ENCODE peak calls at places on chromosome 3, in seven cellular contexts. One of them, this sample, is unnamed.

GRCh38 chr3:39644176-39644575 is 165.2 kb upstream of the MYRIP start:
- DNase-seq in IMR-90: peak; percentile 81
- DNase-seq in CD8-positive, alpha-beta memory T cell: no peak
- DNase-seq in A549: no peak
- DNase-seq in OCI-LY7: no peak
- DNase-seq in H9: no peak
- DNase-seq in left ventricle myocardium inferior: no peak
- DNase-seq in this sample: no peak

GRCh38 chr3:110625126-110625798 is 446.4 kb upstream of the NECTIN3 start:
- DNase-seq in IMR-90: no peak
- DNase-seq in CD8-positive, alpha-beta memory T cell: no peak
- DNase-seq in A549: no peak
- DNase-seq in OCI-LY7: no peak
- DNase-seq in H9: no peak
- DNase-seq in left ventricle myocardium inferior: no peak
- DNase-seq in this sample: no peak

GRCh38 chr3:40054568-40055222 is 245.3 kb downstream of the MYRIP start:
- DNase-seq in IMR-90: no peak
- DNase-seq in CD8-positive, alpha-beta memory T cell: no peak
- DNase-seq in A549: no peak
- DNase-seq in OCI-LY7: no peak
- DNase-seq in H9: no peak
- DNase-seq in left ventricle myocardium inferior: no peak
- DNase-seq in this sample: no peak

GRCh38 chr3:158152186-158152585 is 42.3 kb downstream of the RSRC1 start:
- DNase-seq in IMR-90: peak; percentile 59
- DNase-seq in CD8-positive, alpha-beta memory T cell: no peak
- DNase-seq in A549: no peak
- DNase-seq in OCI-LY7: no peak
- DNase-seq in H9: no peak
- DNase-seq in left ventricle myocardium inferior: no peak
- DNase-seq in this sample: peak; percentile 11

GRCh38 chr3:153113553-153113952 is 48.5 kb upstream of the RAP2B start:
- DNase-seq in IMR-90: no peak
- DNase-seq in CD8-positive, alpha-beta memory T cell: no peak
- DNase-seq in A549: no peak
- DNase-seq in OCI-LY7: no peak
- DNase-seq in H9: no peak
- DNase-seq in left ventricle myocardium inferior: no peak
- DNase-seq in this sample: no peak

GRCh38 chr3:142484912-142485435 is 37.1 kb upstream of the XRN1 start:
- DNase-seq in IMR-90: no peak
- DNase-seq in CD8-positive, alpha-beta memory T cell: no peak
- DNase-seq in A549: no peak
- DNase-seq in OCI-LY7: no peak
- DNase-seq in H9: no peak
- DNase-seq in left ventricle myocardium inferior: no peak
- DNase-seq in this sample: no peak

GRCh38 chr3:5891721-5892120 is 704.2 kb downstream of the EDEM1 start:
- DNase-seq in IMR-90: no peak
- DNase-seq in CD8-positive, alpha-beta memory T cell: no peak
- DNase-seq in A549: no peak
- DNase-seq in OCI-LY7: no peak
- DNase-seq in H9: no peak
- DNase-seq in left ventricle myocardium inferior: no peak
- DNase-seq in this sample: no peak

GRCh38 chr3:14452676-14453367 is 50.4 kb downstream of the SLC6A6 start:
- DNase-seq in IMR-90: peak; percentile 98
- DNase-seq in CD8-positive, alpha-beta memory T cell: no peak
- DNase-seq in A549: peak; percentile 88
- DNase-seq in OCI-LY7: no peak
- DNase-seq in H9: no peak
- DNase-seq in left ventricle myocardium inferior: peak; percentile 90
- DNase-seq in this sample: no peak

GRCh38 chr3:37872413-37873160 is 10.9 kb downstream of the CTDSPL start:
- DNase-seq in IMR-90: no peak
- DNase-seq in CD8-positive, alpha-beta memory T cell: no peak
- DNase-seq in A549: no peak
- DNase-seq in OCI-LY7: no peak
- DNase-seq in H9: no peak
- DNase-seq in left ventricle myocardium inferior: no peak
- DNase-seq in this sample: no peak

GRCh38 chr3:65186268-65186667 is 498.5 kb upstream of the ADAMTS9 start:
- DNase-seq in IMR-90: no peak
- DNase-seq in CD8-positive, alpha-beta memory T cell: no peak
- DNase-seq in A549: no peak
- DNase-seq in OCI-LY7: no peak
- DNase-seq in H9: no peak
- DNase-seq in left ventricle myocardium inferior: no peak
- DNase-seq in this sample: no peak

GRCh38 chr3:136250862-136251460 is 821 bp downstream of the PCCB start:
- DNase-seq in IMR-90: peak; percentile 47
- DNase-seq in CD8-positive, alpha-beta memory T cell: no peak
- DNase-seq in A549: peak; percentile 37
- DNase-seq in OCI-LY7: peak; percentile 31
- DNase-seq in H9: peak; percentile 42
- DNase-seq in left ventricle myocardium inferior: peak; percentile 67
- DNase-seq in this sample: no peak

GRCh38 chr3:52121813-52122212 is 32.4 kb downstream of the POC1A start:
- DNase-seq in IMR-90: no peak
- DNase-seq in CD8-positive, alpha-beta memory T cell: no peak
- DNase-seq in A549: no peak
- DNase-seq in OCI-LY7: peak; percentile 16
- DNase-seq in H9: no peak
- DNase-seq in left ventricle myocardium inferior: no peak
- DNase-seq in this sample: no peak

GRCh38 chr3:189334064-189334920 is 162.5 kb downstream of the TPRG1 start:
- DNase-seq in IMR-90: no peak
- DNase-seq in CD8-positive, alpha-beta memory T cell: no peak
- DNase-seq in A549: peak; percentile 78
- DNase-seq in OCI-LY7: no peak
- DNase-seq in H9: no peak
- DNase-seq in left ventricle myocardium inferior: no peak
- DNase-seq in this sample: no peak

GRCh38 chr3:189330066-189330465 is 158.3 kb downstream of the TPRG1 start:
- DNase-seq in IMR-90: no peak
- DNase-seq in CD8-positive, alpha-beta memory T cell: no peak
- DNase-seq in A549: no peak
- DNase-seq in OCI-LY7: no peak
- DNase-seq in H9: no peak
- DNase-seq in left ventricle myocardium inferior: no peak
- DNase-seq in this sample: no peak

GRCh38 chr3:189325454-189325853 is 153.7 kb downstream of the TPRG1 start:
- DNase-seq in IMR-90: no peak
- DNase-seq in CD8-positive, alpha-beta memory T cell: no peak
- DNase-seq in A549: peak; percentile 17
- DNase-seq in OCI-LY7: no peak
- DNase-seq in H9: no peak
- DNase-seq in left ventricle myocardium inferior: no peak
- DNase-seq in this sample: no peak

DNA sequence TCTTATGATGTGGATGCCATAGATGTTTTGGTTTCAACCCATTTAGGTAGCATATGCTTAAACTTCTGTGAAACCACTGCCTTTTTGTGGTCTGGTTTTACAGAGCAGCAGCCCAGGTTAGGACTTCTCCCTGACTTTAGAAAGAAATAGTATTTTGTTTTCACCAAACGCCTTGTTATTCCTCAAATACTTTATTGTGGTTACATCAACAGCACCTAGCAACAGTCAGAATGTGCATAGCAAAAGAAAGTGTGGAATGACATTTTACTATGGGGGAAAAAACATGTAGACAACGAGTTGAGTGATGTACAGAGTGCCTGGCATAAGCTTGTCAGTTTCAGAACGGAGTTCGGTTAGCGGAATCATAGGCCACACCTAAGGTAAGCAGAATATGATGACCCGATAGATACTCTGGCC is 159.2 kb downstream of the TPRG1 start:
- DNase-seq in IMR-90: no peak
- DNase-seq in CD8-positive, alpha-beta memory T cell: no peak
- DNase-seq in A549: no peak
- DNase-seq in OCI-LY7: no peak
- DNase-seq in H9: no peak
- DNase-seq in left ventricle myocardium inferior: no peak
- DNase-seq in this sample: no peak
- H3K4me1 ChIP-seq in IMR-90: no peaks in the 10 kb centered on the region
- H3K4me1 ChIP-seq in CD8-positive, alpha-beta memory T cell: peaks cover 51% of the 10 kb centered on the region
- H3K4me1 ChIP-seq in A549: peaks cover 13% of the 10 kb centered on the region
- H3K4me1 ChIP-seq in OCI-LY7: no peaks in the 10 kb centered on the region
- H3K4me1 ChIP-seq in H9: no peaks in the 10 kb centered on the region
- H3K4me1 ChIP-seq in left ventricle myocardium inferior: no peaks in the 10 kb centered on the region
- H3K4me1 ChIP-seq in this sample: peaks cover 26% of the 10 kb centered on the region

DNA sequence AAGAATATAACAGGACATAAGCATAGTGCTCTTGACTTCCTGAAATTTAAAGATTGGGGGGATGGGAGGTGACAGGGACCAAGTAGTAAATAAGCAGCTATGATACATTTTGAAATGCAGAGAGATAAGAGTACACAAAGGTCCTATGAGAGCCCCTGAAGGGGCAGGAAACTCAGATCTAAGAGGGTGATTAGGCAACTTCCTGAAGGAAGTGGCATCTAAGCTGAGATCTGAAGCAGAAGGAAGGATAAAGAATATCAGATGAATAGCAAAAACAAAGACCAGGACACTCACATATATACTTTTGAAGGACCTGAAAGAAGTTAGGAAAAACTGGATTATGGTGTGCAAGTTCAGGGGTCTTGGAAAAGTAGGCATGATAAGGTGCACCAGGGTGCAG is 415.1 kb upstream of the FRG2C start:
- DNase-seq in IMR-90: no peak
- DNase-seq in CD8-positive, alpha-beta memory T cell: no peak
- DNase-seq in A549: no peak
- DNase-seq in OCI-LY7: no peak
- DNase-seq in H9: no peak
- DNase-seq in left ventricle myocardium inferior: no peak
- DNase-seq in this sample: no peak
- H3K4me1 ChIP-seq in IMR-90: no peaks in the 10 kb centered on the region
- H3K4me1 ChIP-seq in CD8-positive, alpha-beta memory T cell: no peaks in the 10 kb centered on the region
- H3K4me1 ChIP-seq in A549: no peaks in the 10 kb centered on the region
- H3K4me1 ChIP-seq in OCI-LY7: no peaks in the 10 kb centered on the region
- H3K4me1 ChIP-seq in H9: no peaks in the 10 kb centered on the region
- H3K4me1 ChIP-seq in left ventricle myocardium inferior: no peaks in the 10 kb centered on the region
- H3K4me1 ChIP-seq in this sample: no peaks in the 10 kb centered on the region

DNA sequence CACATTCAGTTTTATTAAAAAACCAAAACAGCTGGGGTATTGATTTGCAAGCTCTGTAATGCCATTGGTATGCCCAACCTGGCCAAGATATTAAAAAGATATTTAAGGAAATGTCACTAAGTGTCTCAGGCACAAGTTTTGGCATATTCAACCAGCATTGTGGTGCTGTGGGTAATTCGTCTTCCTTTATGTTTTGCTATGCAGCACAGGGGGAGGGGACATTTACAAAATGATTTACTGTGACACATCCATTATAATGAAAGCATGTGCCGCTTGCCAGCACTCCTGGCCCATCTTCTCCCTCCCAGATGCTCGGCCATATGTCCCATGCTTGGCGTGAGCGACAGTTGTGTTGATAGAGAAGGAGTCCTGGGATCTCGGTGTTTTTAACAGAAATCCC is 158.3 kb upstream of the TSC22D2 start:
- DNase-seq in IMR-90: no peak
- DNase-seq in CD8-positive, alpha-beta memory T cell: no peak
- DNase-seq in A549: no peak
- DNase-seq in OCI-LY7: no peak
- DNase-seq in H9: no peak
- DNase-seq in left ventricle myocardium inferior: no peak
- DNase-seq in this sample: no peak
- H3K4me1 ChIP-seq in IMR-90: peaks cover 25% of the 10 kb centered on the region
- H3K4me1 ChIP-seq in CD8-positive, alpha-beta memory T cell: no peaks in the 10 kb centered on the region
- H3K4me1 ChIP-seq in A549: peaks cover 3% of the 10 kb centered on the region
- H3K4me1 ChIP-seq in OCI-LY7: no peaks in the 10 kb centered on the region
- H3K4me1 ChIP-seq in H9: no peaks in the 10 kb centered on the region
- H3K4me1 ChIP-seq in left ventricle myocardium inferior: peaks cover 12% of the 10 kb centered on the region
- H3K4me1 ChIP-seq in this sample: no peaks in the 10 kb centered on the region

DNA sequence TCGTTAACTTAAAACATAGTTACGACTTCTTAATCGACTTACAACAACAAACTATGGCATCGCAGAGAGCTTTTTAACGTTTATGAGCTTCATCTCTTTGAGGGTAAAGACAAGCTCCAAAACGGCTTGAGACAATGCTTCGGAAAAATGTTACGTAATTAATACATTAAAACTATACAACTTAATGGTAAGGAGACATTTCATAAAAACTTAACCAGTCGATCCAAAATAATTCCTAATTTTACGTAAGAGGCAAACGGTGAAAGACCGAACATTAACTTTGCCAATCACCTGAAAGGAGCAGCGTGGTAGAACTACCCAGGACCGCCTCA is 1.1 kb downstream of the NAA50 start:
- DNase-seq in IMR-90: no peak
- DNase-seq in CD8-positive, alpha-beta memory T cell: no peak
- DNase-seq in A549: no peak
- DNase-seq in OCI-LY7: no peak
- DNase-seq in H9: no peak
- DNase-seq in left ventricle myocardium inferior: no peak
- DNase-seq in this sample: no peak
- H3K4me1 ChIP-seq in IMR-90: peaks cover 6% of the 10 kb centered on the region
- H3K4me1 ChIP-seq in CD8-positive, alpha-beta memory T cell: peaks cover 47% of the 10 kb centered on the region
- H3K4me1 ChIP-seq in A549: peaks cover 40% of the 10 kb centered on the region
- H3K4me1 ChIP-seq in OCI-LY7: peaks cover 56% of the 10 kb centered on the region
- H3K4me1 ChIP-seq in H9: no peaks in the 10 kb centered on the region
- H3K4me1 ChIP-seq in left ventricle myocardium inferior: peaks cover 84% of the 10 kb centered on the region
- H3K4me1 ChIP-seq in this sample: peaks cover 62% of the 10 kb centered on the region

GRCh38 chr3:9099711-9100110 is 136.4 kb upstream of the RAD18 start:
- DNase-seq in IMR-90: no peak
- DNase-seq in CD8-positive, alpha-beta memory T cell: no peak
- DNase-seq in A549: no peak
- DNase-seq in OCI-LY7: no peak
- DNase-seq in H9: no peak
- DNase-seq in left ventricle myocardium inferior: no peak
- DNase-seq in this sample: no peak
- H3K4me1 ChIP-seq in IMR-90: no peaks in the 10 kb centered on the region
- H3K4me1 ChIP-seq in CD8-positive, alpha-beta memory T cell: no peaks in the 10 kb centered on the region
- H3K4me1 ChIP-seq in A549: no peaks in the 10 kb centered on the region
- H3K4me1 ChIP-seq in OCI-LY7: no peaks in the 10 kb centered on the region
- H3K4me1 ChIP-seq in H9: no peaks in the 10 kb centered on the region
- H3K4me1 ChIP-seq in left ventricle myocardium inferior: no peaks in the 10 kb centered on the region
- H3K4me1 ChIP-seq in this sample: no peaks in the 10 kb centered on the region

This sample was measured in CD4-positive, CD25-positive, alpha-beta regulatory T cell.